ENCODE peak calls at places on chromosomes 13 and 19, in five cellular contexts. One of them, this sample, is unnamed.

GRCh38 chr13:49020940-49021548 is 45.3 kb downstream of the FNDC3A start:
- DNase-seq in suprapubic skin: no peak
- DNase-seq in A549: no peak
- DNase-seq in GM12878: no peak
- DNase-seq in tibial nerve: no peak
- DNase-seq in this sample: no peak

GRCh38 chr19:40933025-40933424 is 51.0 kb upstream of the CYP2A7 start:
- DNase-seq in suprapubic skin: no peak
- DNase-seq in A549: peak; percentile 80
- DNase-seq in GM12878: no peak
- DNase-seq in tibial nerve: no peak
- DNase-seq in this sample: no peak

GRCh38 chr19:8500158-8500557 is 2.3 kb downstream of the PRAM1 start:
- DNase-seq in suprapubic skin: no peak
- DNase-seq in A549: no peak
- DNase-seq in GM12878: no peak
- DNase-seq in tibial nerve: no peak
- DNase-seq in this sample: no peak

GRCh38 chr13:61162636-61163035 is 253.0 kb downstream of the PCDH20 start:
- DNase-seq in suprapubic skin: no peak
- DNase-seq in A549: no peak
- DNase-seq in GM12878: no peak
- DNase-seq in tibial nerve: no peak
- DNase-seq in this sample: no peak

GRCh38 chr13:102654786-102655185 is 40.1 kb downstream of the METTL21C start:
- DNase-seq in suprapubic skin: no peak
- DNase-seq in A549: no peak
- DNase-seq in GM12878: no peak
- DNase-seq in tibial nerve: no peak
- DNase-seq in this sample: no peak

GRCh38 chr19:13134626-13135025 is 15.5 kb downstream of the STX10 start:
- DNase-seq in suprapubic skin: no peak
- DNase-seq in A549: no peak
- DNase-seq in GM12878: no peak
- DNase-seq in tibial nerve: no peak
- DNase-seq in this sample: no peak

GRCh38 chr19:5052515-5052914 is 83.6 kb downstream of the KDM4B start:
- DNase-seq in suprapubic skin: no peak
- DNase-seq in A549: no peak
- DNase-seq in GM12878: no peak
- DNase-seq in tibial nerve: no peak
- DNase-seq in this sample: no peak

GRCh38 chr13:98775844-98776598 is 23.5 kb upstream of the SLC15A1 start:
- DNase-seq in suprapubic skin: no peak
- DNase-seq in A549: peak; percentile 97
- DNase-seq in GM12878: no peak
- DNase-seq in tibial nerve: no peak
- DNase-seq in this sample: no peak

GRCh38 chr19:30682576-30683536 is 310.7 kb downstream of the ZNF536 start:
- DNase-seq in suprapubic skin: no peak
- DNase-seq in A549: peak; percentile 74
- DNase-seq in GM12878: no peak
- DNase-seq in tibial nerve: peak; percentile 91
- DNase-seq in this sample: peak; percentile 85

GRCh38 chr13:51707468-51707867 is 96.5 kb downstream of the DHRS12 start:
- DNase-seq in suprapubic skin: no peak
- DNase-seq in A549: no peak
- DNase-seq in GM12878: no peak
- DNase-seq in tibial nerve: no peak
- DNase-seq in this sample: no peak

GRCh38 chr19:17026041-17026658 is 460 bp downstream of the CPAMD8 start:
- DNase-seq in suprapubic skin: no peak
- DNase-seq in A549: no peak
- DNase-seq in GM12878: no peak
- DNase-seq in tibial nerve: no peak
- DNase-seq in this sample: no peak

GRCh38 chr13:111964411-111965035 is 102.4 kb upstream of the SOX1 start:
- DNase-seq in suprapubic skin: peak; percentile 54
- DNase-seq in A549: no peak
- DNase-seq in GM12878: no peak
- DNase-seq in tibial nerve: no peak
- DNase-seq in this sample: no peak

GRCh38 chr13:72782717-72783116 is 784 bp downstream of the PIBF1 start:
- DNase-seq in suprapubic skin: no peak
- DNase-seq in A549: peak; percentile 19
- DNase-seq in GM12878: no peak
- DNase-seq in tibial nerve: no peak
- DNase-seq in this sample: no peak

GRCh38 chr13:40812724-40813445 is 23.5 kb downstream of the SLC25A15 start:
- DNase-seq in suprapubic skin: no peak
- DNase-seq in A549: peak; percentile 3
- DNase-seq in GM12878: no peak
- DNase-seq in tibial nerve: no peak
- DNase-seq in this sample: no peak

GRCh38 chr13:48156466-48156865 is 61.6 kb upstream of the MED4 start:
- DNase-seq in suprapubic skin: no peak
- DNase-seq in A549: no peak
- DNase-seq in GM12878: no peak
- DNase-seq in tibial nerve: no peak
- DNase-seq in this sample: no peak

GRCh38 chr13:105395041-105395440 is 1140.4 kb downstream of the EFNB2 start:
- DNase-seq in suprapubic skin: no peak
- DNase-seq in A549: no peak
- DNase-seq in GM12878: no peak
- DNase-seq in tibial nerve: no peak
- DNase-seq in this sample: no peak

GRCh38 chr13:51645154-51645650 is 60.9 kb downstream of the WDFY2 start:
- DNase-seq in suprapubic skin: no peak
- DNase-seq in A549: peak; percentile 43
- DNase-seq in GM12878: no peak
- DNase-seq in tibial nerve: no peak
- DNase-seq in this sample: no peak

GRCh38 chr13:27036236-27036981 is 135.2 kb downstream of the USP12 start:
- DNase-seq in suprapubic skin: peak; percentile 9
- DNase-seq in A549: peak; percentile 41
- DNase-seq in GM12878: no peak
- DNase-seq in tibial nerve: no peak
- DNase-seq in this sample: no peak

GRCh38 chr19:4749870-4750269 is 26.2 kb upstream of the DPP9 start:
- DNase-seq in suprapubic skin: no peak
- DNase-seq in A549: no peak
- DNase-seq in GM12878: no peak
- DNase-seq in tibial nerve: no peak
- DNase-seq in this sample: no peak

GRCh38 chr13:33349996-33350826 is 64.7 kb upstream of the STARD13 start:
- DNase-seq in suprapubic skin: no peak
- DNase-seq in A549: no peak
- DNase-seq in GM12878: no peak
- DNase-seq in tibial nerve: peak; percentile 41
- DNase-seq in this sample: peak; percentile 88

GRCh38 chr13:46403851-46404731 is 17.0 kb upstream of the RUBCNL start:
- DNase-seq in suprapubic skin: no peak
- DNase-seq in A549: no peak
- DNase-seq in GM12878: no peak
- DNase-seq in tibial nerve: no peak
- DNase-seq in this sample: no peak

DNA sequence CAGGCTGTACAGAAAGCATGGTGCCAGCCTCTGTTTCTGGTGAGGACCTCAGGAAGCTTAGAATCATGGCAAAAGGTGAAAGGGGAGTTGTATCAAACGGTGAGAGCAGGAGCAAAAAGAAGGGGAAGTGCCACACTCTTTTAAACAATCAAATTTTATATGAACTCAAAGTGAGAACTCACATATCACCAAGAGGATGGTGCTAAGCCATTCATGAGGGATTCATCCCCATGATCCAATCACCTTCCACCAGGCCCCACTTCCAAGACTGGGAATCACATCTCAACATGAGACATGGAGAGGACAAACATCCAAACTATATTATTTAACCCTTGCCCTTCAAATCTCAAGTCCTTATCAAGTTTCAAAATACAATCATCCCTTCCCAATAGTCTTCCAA is 836.7 kb downstream of the SLITRK5 start:
- DNase-seq in suprapubic skin: no peak
- DNase-seq in A549: no peak
- DNase-seq in GM12878: no peak
- DNase-seq in tibial nerve: no peak
- DNase-seq in this sample: no peak
- H3K9me3 ChIP-seq in suprapubic skin: peaks cover 10% of the 10 kb centered on the region
- H3K9me3 ChIP-seq in A549: no peaks in the 10 kb centered on the region
- H3K9me3 ChIP-seq in GM12878: no peaks in the 10 kb centered on the region
- H3K9me3 ChIP-seq in tibial nerve: no peaks in the 10 kb centered on the region
- H3K9me3 ChIP-seq in this sample: peaks cover 14% of the 10 kb centered on the region

GRCh38 chr19:37370880-37371661 is at the start of gene ZNF527:
- DNase-seq in suprapubic skin: peak; percentile 97
- DNase-seq in A549: peak; percentile 99
- DNase-seq in GM12878: peak; percentile 91
- DNase-seq in tibial nerve: peak; percentile 93
- DNase-seq in this sample: peak; percentile 98
- H3K4me3 ChIP-seq in suprapubic skin: peak within 1 kb of the TSS; percentile 70
- H3K4me3 ChIP-seq in A549: peak within 1 kb of the TSS; percentile 58
- H3K4me3 ChIP-seq in GM12878: peak within 1 kb of the TSS; percentile 72
- H3K4me3 ChIP-seq in tibial nerve: peak within 1 kb of the TSS; percentile 58
- H3K4me3 ChIP-seq in this sample: peak within 1 kb of the TSS; percentile 65

GRCh38 chr13:92512852-92513251 is 713.8 kb upstream of the GPC6 start:
- DNase-seq in suprapubic skin: no peak
- DNase-seq in A549: no peak
- DNase-seq in GM12878: no peak
- DNase-seq in tibial nerve: no peak
- DNase-seq in this sample: no peak

GRCh38 chr13:92514420-92515125 is 712.0 kb upstream of the GPC6 start:
- DNase-seq in suprapubic skin: no peak
- DNase-seq in A549: no peak
- DNase-seq in GM12878: no peak
- DNase-seq in tibial nerve: no peak
- DNase-seq in this sample: no peak

GRCh38 chr13:92513672-92514071 is 712.9 kb upstream of the GPC6 start:
- DNase-seq in suprapubic skin: no peak
- DNase-seq in A549: no peak
- DNase-seq in GM12878: no peak
- DNase-seq in tibial nerve: no peak
- DNase-seq in this sample: no peak

GRCh38 chr13:92510416-92510815 is 716.2 kb upstream of the GPC6 start:
- DNase-seq in suprapubic skin: no peak
- DNase-seq in A549: no peak
- DNase-seq in GM12878: no peak
- DNase-seq in tibial nerve: no peak
- DNase-seq in this sample: no peak
- TF ChIP-seq EP300 in suprapubic skin: no peak
- TF ChIP-seq EP300 in A549: no peak
- TF ChIP-seq EP300 in GM12878: no peak
- TF ChIP-seq EP300 in tibial nerve: no peak
- TF ChIP-seq EP300 in this sample: no peak

DNA sequence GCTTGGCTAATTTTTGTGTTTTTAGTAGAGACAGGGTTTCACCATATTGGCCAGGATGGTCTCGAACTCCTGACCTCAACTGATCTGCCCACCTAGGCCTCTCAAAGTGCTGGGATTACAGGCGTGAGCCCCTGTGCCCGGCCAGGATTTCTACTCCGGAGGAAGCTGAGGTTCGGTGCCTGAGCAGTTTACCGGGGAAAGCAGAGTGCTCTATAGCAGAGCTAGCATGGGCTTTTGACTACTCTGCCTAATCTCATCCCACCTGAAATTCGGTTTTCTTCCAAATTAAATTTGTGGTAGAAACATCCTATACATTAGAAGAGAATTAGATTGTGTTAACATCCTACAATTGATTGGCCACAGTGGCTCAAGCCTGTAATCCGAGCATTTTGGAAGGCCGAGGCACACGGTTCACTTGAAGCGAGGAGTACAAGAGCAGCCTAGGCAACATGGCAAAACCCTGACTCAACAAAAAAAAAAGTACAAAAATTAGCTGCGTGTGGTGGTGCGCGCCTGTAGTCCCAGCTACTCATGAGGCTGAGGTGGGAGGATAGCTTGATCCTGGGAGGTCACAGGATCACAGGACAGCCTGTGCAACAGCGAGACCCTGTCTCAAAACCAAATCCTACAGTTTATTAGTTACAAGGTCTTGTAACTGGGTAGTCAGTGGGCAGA is 1.6 kb downstream of the RPL13A start:
- DNase-seq in suprapubic skin: no peak
- DNase-seq in A549: no peak
- DNase-seq in GM12878: no peak
- DNase-seq in tibial nerve: no peak
- DNase-seq in this sample: no peak
- H3K9me3 ChIP-seq in suprapubic skin: no peaks in the 10 kb centered on the region
- H3K9me3 ChIP-seq in A549: no peaks in the 10 kb centered on the region
- H3K9me3 ChIP-seq in GM12878: no peaks in the 10 kb centered on the region
- H3K9me3 ChIP-seq in tibial nerve: no peaks in the 10 kb centered on the region
- H3K9me3 ChIP-seq in this sample: no peaks in the 10 kb centered on the region

GRCh38 chr19:14442904-14443631 is 10.0 kb downstream of the PKN1 start:
- DNase-seq in suprapubic skin: no peak
- DNase-seq in A549: no peak
- DNase-seq in GM12878: no peak
- DNase-seq in tibial nerve: no peak
- DNase-seq in this sample: no peak
- H3K4me3 ChIP-seq in suprapubic skin: no peak overlapping the region
- H3K4me3 ChIP-seq in A549: no peak overlapping the region
- H3K4me3 ChIP-seq in GM12878: no peak overlapping the region
- H3K4me3 ChIP-seq in tibial nerve: no peak overlapping the region
- H3K4me3 ChIP-seq in this sample: no peak overlapping the region

GRCh38 chr19:1432507-1432887 is 5.7 kb upstream of the RPS15 start:
- DNase-seq in suprapubic skin: no peak
- DNase-seq in A549: no peak
- DNase-seq in GM12878: no peak
- DNase-seq in tibial nerve: no peak
- DNase-seq in this sample: no peak

GRCh38 chr19:1433119-1434039 is 4.8 kb upstream of the RPS15 start:
- DNase-seq in suprapubic skin: no peak
- DNase-seq in A549: no peak
- DNase-seq in GM12878: no peak
- DNase-seq in tibial nerve: no peak
- DNase-seq in this sample: no peak

GRCh38 chr19:1435378-1435989 is 2.7 kb upstream of the RPS15 start:
- DNase-seq in suprapubic skin: no peak
- DNase-seq in A549: no peak
- DNase-seq in GM12878: no peak
- DNase-seq in tibial nerve: no peak
- DNase-seq in this sample: no peak

GRCh38 chr19:1434577-1435060 is 3.6 kb upstream of the RPS15 start:
- DNase-seq in suprapubic skin: no peak
- DNase-seq in A549: no peak
- DNase-seq in GM12878: no peak
- DNase-seq in tibial nerve: no peak
- DNase-seq in this sample: no peak

DNA sequence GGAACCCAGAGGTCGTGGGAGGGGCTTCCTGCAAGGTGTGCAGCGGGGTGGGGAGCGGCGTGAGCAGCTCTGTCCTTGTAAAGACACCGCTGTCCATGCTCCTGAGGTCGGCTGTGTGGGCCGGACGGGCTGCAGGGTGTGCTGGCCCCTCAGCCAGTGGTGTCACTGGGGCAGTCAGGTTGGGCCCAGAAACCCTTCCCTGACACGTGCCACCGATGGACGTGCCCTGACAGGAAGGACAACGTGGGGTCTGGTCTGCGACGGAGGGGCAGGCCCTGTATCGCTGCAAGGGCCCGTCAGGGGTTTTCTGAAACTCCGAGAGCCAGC is 4.2 kb upstream of the RPS15 start:
- DNase-seq in suprapubic skin: no peak
- DNase-seq in A549: no peak
- DNase-seq in GM12878: no peak
- DNase-seq in tibial nerve: no peak
- DNase-seq in this sample: no peak
- TF ChIP-seq EP300 in suprapubic skin: no peak
- TF ChIP-seq EP300 in A549: no peak
- TF ChIP-seq EP300 in GM12878: no peak
- TF ChIP-seq EP300 in tibial nerve: no peak
- TF ChIP-seq EP300 in this sample: no peak

This sample was measured in sigmoid colon.